ENCODE peak calls at places on chromosomes 16 and 17, in five cellular contexts. G, O, Z, Y and B are unnamed samples.

GRCh38 chr17:4167786-4168185 is 24.8 kb downstream of the CYB5D2 start:
- DNase-seq in G (no peak), O (no peak), Z (no peak), Y (no peak), B (no peak)

GRCh38 chr17:36942631-36943125 is 5.4 kb downstream of the LHX1 start:
- DNase-seq in Z (no peak), O (no peak), Y (no peak), G (no peak), B (no peak)

GRCh38 chr17:79987187-79987889 is 48.3 kb downstream of the TBC1D16 start:
- DNase-seq in G (peak), Z (no peak), Y (peak), O (peak), B (no peak)

GRCh38 chr16:84840687-84841627 is 21.2 kb downstream of the CRISPLD2 start:
- DNase-seq in Y (no peak), Z (no peak), G (no peak), O (no peak), B (no peak)

GRCh38 chr17:79400989-79401703 is 209.7 kb downstream of the RBFOX3 start:
- DNase-seq in O (peak), Z (peak), Y (peak), G (peak), B (peak)

GRCh38 chr17:14323522-14323981 is 22.7 kb downstream of the HS3ST3B1 start:
- DNase-seq in G (no peak), Y (no peak), Z (no peak), O (no peak), B (no peak)

GRCh38 chr17:32757963-32758362 is 119.0 kb downstream of the MYO1D start:
- DNase-seq in Y (no peak), O (peak), G (peak), Z (no peak), B (no peak)

GRCh38 chr17:7703584-7704574 is 1.1 kb upstream of the EFNB3 start:
- DNase-seq in Y (no peak), Z (no peak), G (peak), O (peak), B (peak)

GRCh38 chr17:36703860-36704266 is 102.5 kb downstream of the MRM1 start:
- DNase-seq in G (peak), O (peak), Z (peak), Y (no peak), B (peak)

DNA sequence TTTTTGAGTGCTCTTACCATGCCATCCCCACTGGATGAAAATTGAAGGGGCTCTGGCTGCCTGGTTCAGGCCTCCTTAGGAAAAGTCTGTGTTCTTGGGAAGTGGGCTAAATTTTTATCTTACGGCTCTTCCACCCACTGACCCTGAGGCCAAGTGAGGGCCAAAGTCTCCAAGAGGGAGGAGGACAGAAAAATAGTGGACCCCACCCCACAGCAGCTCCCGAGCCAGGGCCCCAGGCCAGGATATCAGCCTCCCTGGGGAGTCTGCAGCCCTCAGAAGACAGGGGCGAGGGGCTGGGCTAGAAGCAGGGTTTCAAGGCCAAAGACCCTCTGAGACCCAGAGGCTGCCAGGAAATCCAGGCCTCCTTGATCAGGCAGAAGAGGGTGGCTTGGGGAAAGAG is 156.2 kb downstream of the ZNF423 start:
- DNase-seq in G (no peak), Z (no peak), Y (no peak), O (no peak), B (no peak)
- H3K9ac ChIP-seq in G (no peak), Z (no peak), Y (no peak), O (no peak), B (no peak)

DNA sequence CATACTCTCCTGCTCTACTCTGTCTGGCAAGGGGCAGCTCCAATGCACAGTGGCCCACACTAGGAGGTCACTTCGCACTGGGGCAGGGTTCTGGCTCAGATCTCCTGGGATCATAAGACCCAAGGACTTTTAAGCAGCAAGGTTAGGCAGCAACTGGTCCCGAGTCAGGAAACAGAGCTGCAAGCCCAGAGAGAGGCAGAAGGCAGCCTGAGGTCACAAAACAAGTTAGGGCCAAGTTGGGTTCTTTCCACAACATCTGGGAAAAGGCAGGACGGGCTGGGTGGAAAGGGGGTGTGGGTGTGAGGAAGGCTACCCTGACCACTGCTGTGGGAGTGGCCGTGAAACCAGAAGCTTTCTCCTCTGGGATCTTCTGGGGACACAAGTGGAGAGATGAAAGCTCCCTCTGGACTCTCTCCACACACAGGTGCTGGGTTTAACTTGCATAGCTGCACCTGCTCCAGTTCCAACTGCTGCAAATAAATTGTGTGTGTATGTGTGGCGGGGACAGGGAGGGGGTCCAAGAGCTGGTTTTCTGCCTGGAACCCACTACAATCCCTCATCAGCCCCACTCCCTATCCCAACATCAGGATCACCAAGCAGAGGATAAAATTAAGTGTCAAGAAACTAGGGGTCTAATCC is 8.0 kb upstream of the TSPOAP1 start:
- DNase-seq in O (peak), Z (peak), Y (no peak), G (peak), B (peak)
- H3K4me3 ChIP-seq in O (no peak), Z (no peak), Y (no peak), G (no peak), B (peak)

DNA sequence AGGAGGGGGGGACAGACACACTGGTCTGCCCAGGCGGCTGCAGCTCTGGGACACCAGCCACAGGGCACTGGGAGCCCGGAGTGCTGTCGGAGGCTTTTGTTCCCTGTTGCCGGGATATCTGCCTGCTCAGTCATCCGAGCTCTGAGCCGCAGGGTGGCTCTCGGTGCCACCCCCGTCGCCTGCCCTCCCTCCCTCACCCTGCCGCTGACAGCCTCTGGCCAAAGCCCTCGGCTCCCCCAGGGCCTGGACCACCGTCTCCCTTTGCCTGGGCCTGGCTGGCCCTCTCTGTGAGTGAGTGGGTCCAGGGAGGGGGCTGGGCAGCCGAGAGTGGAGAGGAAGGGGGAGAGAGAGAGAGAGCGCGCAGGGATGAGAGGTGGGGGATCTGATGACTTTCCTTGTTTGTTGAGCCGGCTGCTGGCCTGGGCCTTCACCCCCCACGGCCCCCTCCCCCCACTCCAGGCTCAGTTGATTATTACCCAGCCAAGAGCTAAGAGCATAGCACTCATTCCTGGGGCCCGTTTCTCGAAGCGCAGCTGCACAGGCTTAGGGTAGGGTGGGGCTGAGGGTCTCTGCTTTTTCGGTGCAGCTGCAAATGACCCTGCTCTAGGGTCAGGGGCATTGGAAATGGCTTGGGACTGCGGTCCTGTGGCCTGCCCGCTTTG is 2.7 kb downstream of the FOXJ1 start:
- DNase-seq in O (no peak), Z (no peak), G (no peak), Y (no peak), B (no peak)
- H3K27ac ChIP-seq in O (no peak), Z (no peak), G (no peak), Y (no peak), B (no peak)

GRCh38 chr17:65121916-65122821 is 15.0 kb upstream of the RGS9 start:
- DNase-seq in Z (no peak), G (no peak), O (no peak), Y (no peak), B (peak)
- H3K9ac ChIP-seq in Z (peak), G (no peak), O (peak), Y (peak), B (peak)

GRCh38 chr16:68086336-68086821 is 1.2 kb downstream of the NFATC3 start:
- DNase-seq in Z (peak), G (peak), Y (no peak), O (peak), B (peak)

GRCh38 chr16:68088130-68088972 is 3.2 kb downstream of the NFATC3 start:
- DNase-seq in Z (no peak), Y (no peak), G (no peak), O (no peak), B (no peak)

GRCh38 chr16:68089067-68089466 is 3.9 kb downstream of the NFATC3 start:
- DNase-seq in O (no peak), G (no peak), Y (no peak), Z (no peak), B (no peak)

GRCh38 chr16:68086860-68087268 is 1.7 kb downstream of the NFATC3 start:
- DNase-seq in Y (no peak), Z (no peak), O (peak), G (peak), B (no peak)

GRCh38 chr16:68087688-68088087 is 2.5 kb downstream of the NFATC3 start:
- DNase-seq in O (no peak), Z (no peak), Y (no peak), G (no peak), B (no peak)
- H3K4me3 ChIP-seq in O (peak), Z (no peak), Y (no peak), G (peak), B (peak)

GRCh38 chr17:57926723-57927047 is 28.5 kb downstream of the CUEDC1 start:
- DNase-seq in O (peak), Y (no peak), G (no peak), Z (no peak), B (no peak)

GRCh38 chr17:57927048-57927723 is 28.0 kb downstream of the CUEDC1 start:
- DNase-seq in O (peak), Y (no peak), G (peak), Z (peak), B (no peak)

GRCh38 chr17:57923182-57923872 is 31.9 kb downstream of the CUEDC1 start:
- DNase-seq in O (no peak), G (no peak), Y (no peak), Z (no peak), B (no peak)

GRCh38 chr17:57924677-57925076 is 30.5 kb downstream of the CUEDC1 start:
- DNase-seq in O (no peak), Z (no peak), Y (no peak), G (no peak), B (no peak)

DNA sequence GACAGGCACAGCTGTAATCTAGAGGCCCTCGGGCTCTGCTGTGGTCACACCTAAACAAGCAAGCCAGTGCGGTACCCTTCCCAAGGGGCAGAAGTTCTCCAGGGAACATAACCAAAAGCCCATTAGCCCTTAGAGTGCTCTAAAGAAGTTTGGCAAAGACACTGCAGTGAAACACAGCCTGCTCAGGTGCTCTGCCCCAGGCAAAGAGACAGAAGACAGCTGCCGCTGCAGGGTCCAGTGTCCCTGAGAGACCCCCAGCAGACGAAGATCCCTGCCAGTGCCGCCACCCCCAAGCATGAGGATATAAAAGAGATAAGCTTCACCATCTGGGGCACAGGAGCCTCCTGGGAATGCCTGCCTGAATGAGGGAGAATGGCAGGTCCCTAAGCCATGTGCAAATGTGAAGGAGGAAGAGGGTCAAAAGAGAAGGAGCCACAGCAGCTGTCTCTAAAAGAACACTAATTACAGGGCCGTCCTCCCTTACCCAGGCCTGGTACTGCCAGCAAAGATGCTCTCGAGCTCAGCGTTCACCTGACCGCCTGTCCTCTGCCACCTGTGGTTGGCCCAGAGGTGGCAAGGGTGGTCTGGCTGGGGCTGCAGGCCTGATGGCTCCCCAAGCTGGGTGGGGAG is 29.7 kb downstream of the CUEDC1 start:
- DNase-seq in O (no peak), Y (no peak), G (no peak), Z (no peak), B (peak)
- H3K27ac ChIP-seq in O (no peak), Y (no peak), G (no peak), Z (no peak), B (peak)

GRCh38 chr16:50679266-50679665 is 1.8 kb downstream of the SNX20 start:
- DNase-seq in Z (no peak), Y (no peak), O (no peak), G (no peak), B (no peak)
- H3K9ac ChIP-seq in Z (no peak), Y (no peak), O (no peak), G (no peak), B (no peak)

GRCh38 chr16:2460916-2461315 is 1.0 kb downstream of the TEDC2 start:
- DNase-seq in Y (no peak), Z (no peak), O (no peak), G (no peak), B (no peak)
- H3K4me3 ChIP-seq in Y (peak), Z (no peak), O (peak), G (peak), B (peak)

GRCh38 chr17:31319253-31319661 is 2.2 kb downstream of the EVI2A start:
- DNase-seq in Z (no peak), Y (no peak), G (no peak), O (no peak), B (peak)
- H3K27ac ChIP-seq in Z (no peak), Y (no peak), G (no peak), O (no peak), B (peak)